ENCODE peak calls at places on chromosomes 12 and 14, in nine cellular contexts. One of them, this sample, is unnamed.

GRCh38 chr12:94973202-94973601 is 30.3 kb downstream of the NDUFA12 start:
- DNase-seq in stomach: no peak
- DNase-seq in IMR-90: peak; percentile 94
- DNase-seq in tibial nerve: no peak
- DNase-seq in gastrocnemius medialis: no peak
- DNase-seq in A549: no peak
- DNase-seq in prostate gland: no peak
- DNase-seq in heart left ventricle: no peak
- DNase-seq in H1: no peak
- DNase-seq in this sample: no peak

GRCh38 chr14:39015360-39015961 is 87.6 kb downstream of the SEC23A start:
- DNase-seq in stomach: no peak
- DNase-seq in IMR-90: peak; percentile 59
- DNase-seq in tibial nerve: no peak
- DNase-seq in gastrocnemius medialis: no peak
- DNase-seq in A549: peak; percentile 46
- DNase-seq in prostate gland: no peak
- DNase-seq in heart left ventricle: peak; percentile 16
- DNase-seq in H1: no peak
- DNase-seq in this sample: no peak

GRCh38 chr12:58435647-58436046 is 484.7 kb downstream of the LRIG3 start:
- DNase-seq in stomach: no peak
- DNase-seq in IMR-90: no peak
- DNase-seq in tibial nerve: no peak
- DNase-seq in gastrocnemius medialis: no peak
- DNase-seq in A549: no peak
- DNase-seq in prostate gland: no peak
- DNase-seq in heart left ventricle: no peak
- DNase-seq in H1: no peak
- DNase-seq in this sample: no peak

GRCh38 chr12:80580254-80580653 is 127.2 kb upstream of the MYF6 start:
- DNase-seq in stomach: no peak
- DNase-seq in IMR-90: peak; percentile 97
- DNase-seq in tibial nerve: no peak
- DNase-seq in gastrocnemius medialis: no peak
- DNase-seq in A549: no peak
- DNase-seq in prostate gland: no peak
- DNase-seq in heart left ventricle: no peak
- DNase-seq in H1: no peak
- DNase-seq in this sample: no peak

GRCh38 chr14:102450206-102451063 is 59.1 kb downstream of the ANKRD9 start:
- DNase-seq in stomach: no peak
- DNase-seq in IMR-90: no peak
- DNase-seq in tibial nerve: no peak
- DNase-seq in gastrocnemius medialis: peak; percentile 67
- DNase-seq in A549: no peak
- DNase-seq in prostate gland: no peak
- DNase-seq in heart left ventricle: no peak
- DNase-seq in H1: no peak
- DNase-seq in this sample: no peak

GRCh38 chr12:71663561-71664410 is at the start of the genes THAP2 and ZFC3H1:
- DNase-seq in stomach: peak; percentile 94
- DNase-seq in IMR-90: peak; percentile 100
- DNase-seq in tibial nerve: peak; percentile 82
- DNase-seq in gastrocnemius medialis: peak; percentile 95
- DNase-seq in A549: peak; percentile 93
- DNase-seq in prostate gland: peak; percentile 97
- DNase-seq in heart left ventricle: peak; percentile 97
- DNase-seq in H1: peak; percentile 87
- DNase-seq in this sample: peak; percentile 94

GRCh38 chr12:39617887-39618286 is 1.7 kb downstream of the ABCD2 start:
- DNase-seq in stomach: no peak
- DNase-seq in IMR-90: no peak
- DNase-seq in tibial nerve: no peak
- DNase-seq in gastrocnemius medialis: no peak
- DNase-seq in A549: no peak
- DNase-seq in prostate gland: no peak
- DNase-seq in heart left ventricle: no peak
- DNase-seq in H1: no peak
- DNase-seq in this sample: no peak

GRCh38 chr12:15334225-15334624 is 11.9 kb downstream of the PTPRO start:
- DNase-seq in stomach: no peak
- DNase-seq in IMR-90: no peak
- DNase-seq in tibial nerve: no peak
- DNase-seq in gastrocnemius medialis: no peak
- DNase-seq in A549: no peak
- DNase-seq in prostate gland: no peak
- DNase-seq in heart left ventricle: no peak
- DNase-seq in H1: no peak
- DNase-seq in this sample: no peak

GRCh38 chr14:77040995-77041744 is 12.7 kb upstream of the IRF2BPL start:
- DNase-seq in stomach: no peak
- DNase-seq in IMR-90: no peak
- DNase-seq in tibial nerve: no peak
- DNase-seq in gastrocnemius medialis: no peak
- DNase-seq in A549: no peak
- DNase-seq in prostate gland: no peak
- DNase-seq in heart left ventricle: peak; percentile 33
- DNase-seq in H1: no peak
- DNase-seq in this sample: no peak

GRCh38 chr12:27434673-27435565 is 11.6 kb upstream of the SMCO2 start:
- DNase-seq in stomach: no peak
- DNase-seq in IMR-90: no peak
- DNase-seq in tibial nerve: no peak
- DNase-seq in gastrocnemius medialis: no peak
- DNase-seq in A549: peak; percentile 26
- DNase-seq in prostate gland: peak; percentile 4
- DNase-seq in heart left ventricle: no peak
- DNase-seq in H1: no peak
- DNase-seq in this sample: no peak

GRCh38 chr14:24612186-24612585 is 2.7 kb upstream of the GZMH start:
- DNase-seq in stomach: no peak
- DNase-seq in IMR-90: no peak
- DNase-seq in tibial nerve: no peak
- DNase-seq in gastrocnemius medialis: no peak
- DNase-seq in A549: no peak
- DNase-seq in prostate gland: no peak
- DNase-seq in heart left ventricle: no peak
- DNase-seq in H1: no peak
- DNase-seq in this sample: no peak

GRCh38 chr12:108643941-108644742 is 10.4 kb upstream of the SELPLG start:
- DNase-seq in stomach: no peak
- DNase-seq in IMR-90: no peak
- DNase-seq in tibial nerve: no peak
- DNase-seq in gastrocnemius medialis: peak; percentile 67
- DNase-seq in A549: peak; percentile 58
- DNase-seq in prostate gland: no peak
- DNase-seq in heart left ventricle: no peak
- DNase-seq in H1: no peak
- DNase-seq in this sample: peak; percentile 43

GRCh38 chr12:109829667-109830066 is 3.5 kb downstream of the TRPV4 start:
- DNase-seq in stomach: no peak
- DNase-seq in IMR-90: no peak
- DNase-seq in tibial nerve: no peak
- DNase-seq in gastrocnemius medialis: no peak
- DNase-seq in A549: no peak
- DNase-seq in prostate gland: no peak
- DNase-seq in heart left ventricle: no peak
- DNase-seq in H1: no peak
- DNase-seq in this sample: no peak

GRCh38 chr12:109830267-109830666 is 2.9 kb downstream of the TRPV4 start:
- DNase-seq in stomach: no peak
- DNase-seq in IMR-90: no peak
- DNase-seq in tibial nerve: no peak
- DNase-seq in gastrocnemius medialis: no peak
- DNase-seq in A549: no peak
- DNase-seq in prostate gland: no peak
- DNase-seq in heart left ventricle: no peak
- DNase-seq in H1: no peak
- DNase-seq in this sample: no peak

GRCh38 chr12:109827080-109827479 is 6.1 kb downstream of the TRPV4 start:
- DNase-seq in stomach: no peak
- DNase-seq in IMR-90: no peak
- DNase-seq in tibial nerve: no peak
- DNase-seq in gastrocnemius medialis: no peak
- DNase-seq in A549: no peak
- DNase-seq in prostate gland: no peak
- DNase-seq in heart left ventricle: no peak
- DNase-seq in H1: no peak
- DNase-seq in this sample: no peak

GRCh38 chr12:109828754-109829511 is 4.3 kb downstream of the TRPV4 start:
- DNase-seq in stomach: no peak
- DNase-seq in IMR-90: no peak
- DNase-seq in tibial nerve: no peak
- DNase-seq in gastrocnemius medialis: no peak
- DNase-seq in A549: no peak
- DNase-seq in prostate gland: no peak
- DNase-seq in heart left ventricle: no peak
- DNase-seq in H1: no peak
- DNase-seq in this sample: no peak

DNA sequence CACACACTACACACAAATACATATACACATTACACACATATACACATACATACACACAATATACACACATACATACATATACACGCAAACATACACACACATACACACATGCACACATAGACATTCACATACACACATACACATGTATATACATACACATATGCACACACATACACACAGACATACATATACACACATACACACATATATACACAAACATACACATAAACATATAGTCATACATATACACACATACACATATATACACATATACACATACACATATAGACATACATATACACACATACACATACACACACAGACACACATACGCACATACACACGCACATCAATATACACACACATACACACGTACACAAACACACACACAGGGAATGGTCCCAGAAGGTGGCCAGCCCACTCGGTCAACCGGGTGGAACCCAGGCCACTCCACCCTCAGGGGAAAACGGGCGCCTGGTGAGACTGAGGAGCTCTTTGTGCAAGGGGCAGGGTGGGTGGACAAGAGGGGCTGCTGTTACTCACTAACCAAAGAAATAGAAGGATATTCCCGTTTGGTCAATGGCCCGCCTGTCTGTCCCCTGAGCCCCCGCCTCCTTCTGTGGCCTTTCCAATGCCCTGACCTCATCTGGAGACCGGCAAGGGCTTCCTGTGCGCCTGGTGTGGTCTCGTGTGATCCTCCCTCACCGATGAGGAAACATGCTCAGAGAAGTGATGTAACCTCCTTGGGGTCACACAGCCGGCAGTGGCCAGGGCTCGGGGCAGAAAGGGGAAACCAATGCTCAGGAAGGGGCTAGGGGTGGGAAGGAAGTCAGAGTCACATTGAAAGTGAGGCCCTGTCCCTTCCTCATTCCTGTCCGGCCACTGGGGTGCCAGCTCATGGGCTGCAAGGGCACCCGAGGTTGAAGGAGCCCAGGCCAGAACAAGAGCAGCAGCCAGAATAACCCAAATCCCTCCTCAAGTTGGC is 5.3 kb downstream of the TRPV4 start:
- DNase-seq in stomach: peak; percentile 38
- DNase-seq in IMR-90: no peak
- DNase-seq in tibial nerve: peak; percentile 26
- DNase-seq in gastrocnemius medialis: peak; percentile 45
- DNase-seq in A549: no peak
- DNase-seq in prostate gland: no peak
- DNase-seq in heart left ventricle: peak; percentile 63
- DNase-seq in H1: no peak
- DNase-seq in this sample: peak; percentile 67
- TF ChIP-seq CTCF in stomach: no peak
- TF ChIP-seq CTCF in IMR-90: no peak
- TF ChIP-seq CTCF in tibial nerve: no peak
- TF ChIP-seq CTCF in gastrocnemius medialis: no peak
- TF ChIP-seq CTCF in A549: no peak
- TF ChIP-seq CTCF in prostate gland: no peak
- TF ChIP-seq CTCF in heart left ventricle: no peak
- TF ChIP-seq CTCF in H1: no peak
- TF ChIP-seq CTCF in this sample: no peak

GRCh38 chr12:6613015-6613775 is 6.0 kb upstream of the CHD4 start:
- DNase-seq in stomach: peak; percentile 79
- DNase-seq in IMR-90: peak; percentile 72
- DNase-seq in tibial nerve: peak; percentile 75
- DNase-seq in gastrocnemius medialis: peak; percentile 42
- DNase-seq in A549: no peak
- DNase-seq in prostate gland: peak; percentile 81
- DNase-seq in heart left ventricle: peak; percentile 86
- DNase-seq in H1: no peak
- DNase-seq in this sample: peak; percentile 45
- TF ChIP-seq POLR2A in stomach: no peak
- TF ChIP-seq POLR2A in IMR-90: no peak
- TF ChIP-seq POLR2A in tibial nerve: no peak
- TF ChIP-seq POLR2A in gastrocnemius medialis: no peak
- TF ChIP-seq POLR2A in A549: no peak
- TF ChIP-seq POLR2A in prostate gland: no peak
- TF ChIP-seq POLR2A in heart left ventricle: peak; percentile 23
- TF ChIP-seq POLR2A in H1: no peak
- TF ChIP-seq POLR2A in this sample: no peak

GRCh38 chr14:100250732-100251465 is 12.0 kb downstream of the YY1 start:
- DNase-seq in stomach: no peak
- DNase-seq in IMR-90: no peak
- DNase-seq in tibial nerve: no peak
- DNase-seq in gastrocnemius medialis: no peak
- DNase-seq in A549: no peak
- DNase-seq in prostate gland: no peak
- DNase-seq in heart left ventricle: no peak
- DNase-seq in H1: no peak
- DNase-seq in this sample: no peak
- H3K4me1 ChIP-seq in stomach: peaks cover 95% of the 10 kb centered on the region
- H3K4me1 ChIP-seq in IMR-90: peaks cover 7% of the 10 kb centered on the region
- H3K4me1 ChIP-seq in tibial nerve: peaks cover 89% of the 10 kb centered on the region
- H3K4me1 ChIP-seq in gastrocnemius medialis: peaks cover 49% of the 10 kb centered on the region
- H3K4me1 ChIP-seq in A549: peaks cover 19% of the 10 kb centered on the region
- H3K4me1 ChIP-seq in prostate gland: peaks cover 12% of the 10 kb centered on the region
- H3K4me1 ChIP-seq in heart left ventricle: peaks cover 15% of the 10 kb centered on the region
- H3K4me1 ChIP-seq in H1: peaks cover 5% of the 10 kb centered on the region
- H3K4me1 ChIP-seq in this sample: peaks cover 30% of the 10 kb centered on the region

DNA sequence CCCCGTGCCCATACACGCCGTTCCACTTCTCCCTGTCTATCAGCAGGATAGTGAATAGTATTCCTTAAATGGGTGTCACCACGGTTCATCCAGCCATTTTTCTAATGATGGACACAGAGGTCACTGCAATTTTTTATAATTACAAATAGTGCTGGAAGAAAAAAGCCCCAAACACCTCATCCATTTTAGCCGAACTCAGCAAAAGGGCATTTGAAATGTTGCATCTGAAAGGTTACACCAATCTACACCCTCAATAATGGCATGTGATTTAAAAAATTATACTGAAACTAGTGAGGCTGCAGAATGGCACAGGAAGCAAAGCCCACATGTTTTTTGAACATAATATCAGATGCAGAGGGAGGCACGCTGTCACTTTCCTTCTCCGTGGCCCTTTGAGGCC is 39.1 kb upstream of the MEG3 start:
- DNase-seq in stomach: no peak
- DNase-seq in IMR-90: no peak
- DNase-seq in tibial nerve: no peak
- DNase-seq in gastrocnemius medialis: no peak
- DNase-seq in A549: no peak
- DNase-seq in prostate gland: no peak
- DNase-seq in heart left ventricle: no peak
- DNase-seq in H1: no peak
- DNase-seq in this sample: no peak
- TF ChIP-seq CTCF in stomach: no peak
- TF ChIP-seq CTCF in IMR-90: no peak
- TF ChIP-seq CTCF in tibial nerve: no peak
- TF ChIP-seq CTCF in gastrocnemius medialis: no peak
- TF ChIP-seq CTCF in A549: no peak
- TF ChIP-seq CTCF in prostate gland: no peak
- TF ChIP-seq CTCF in heart left ventricle: no peak
- TF ChIP-seq CTCF in H1: no peak
- TF ChIP-seq CTCF in this sample: no peak

This sample was measured in right lobe of liver.